ENCODE peak calls at places on chromosomes 12 and 14, in four cellular contexts. One of them, this sample, is unnamed.

GRCh38 chr14:105389976-105390848 is 8.1 kb upstream of the TEX22 start:
- DNase-seq in IMR-90: no peak
- DNase-seq in neuronal stem cell: no peak
- DNase-seq in trophoblast cell: no peak
- DNase-seq in this sample: no peak

GRCh38 chr12:89384050-89384749 is 31.9 kb upstream of the DUSP6 start:
- DNase-seq in IMR-90: peak
- DNase-seq in neuronal stem cell: no peak
- DNase-seq in trophoblast cell: peak
- DNase-seq in this sample: peak

GRCh38 chr14:100898465-100898864 is 5.1 kb downstream of the RTL1 start:
- DNase-seq in IMR-90: no peak
- DNase-seq in neuronal stem cell: no peak
- DNase-seq in trophoblast cell: no peak
- DNase-seq in this sample: no peak

GRCh38 chr12:22276846-22277245 is 57.7 kb downstream of the ST8SIA1 start:
- DNase-seq in IMR-90: no peak
- DNase-seq in neuronal stem cell: no peak
- DNase-seq in trophoblast cell: peak
- DNase-seq in this sample: no peak

GRCh38 chr12:118645219-118645618 is 268.9 kb downstream of the SUDS3 start:
- DNase-seq in IMR-90: no peak
- DNase-seq in neuronal stem cell: peak
- DNase-seq in trophoblast cell: peak
- DNase-seq in this sample: peak

GRCh38 chr14:75476274-75476995 is 45.8 kb upstream of the BATF start:
- DNase-seq in IMR-90: peak
- DNase-seq in neuronal stem cell: no peak
- DNase-seq in trophoblast cell: peak
- DNase-seq in this sample: peak

GRCh38 chr12:11853126-11853525 is 203.7 kb downstream of the ETV6 start:
- DNase-seq in IMR-90: no peak
- DNase-seq in neuronal stem cell: no peak
- DNase-seq in trophoblast cell: no peak
- DNase-seq in this sample: no peak

GRCh38 chr14:64209428-64210165 is 84.6 kb downstream of the ESR2 start:
- DNase-seq in IMR-90: peak
- DNase-seq in neuronal stem cell: no peak
- DNase-seq in trophoblast cell: no peak
- DNase-seq in this sample: no peak

GRCh38 chr12:90543393-90543792 is 411.6 kb downstream of the CCER1 start:
- DNase-seq in IMR-90: peak
- DNase-seq in neuronal stem cell: no peak
- DNase-seq in trophoblast cell: no peak
- DNase-seq in this sample: no peak

GRCh38 chr12:98262886-98263285 is 252.5 kb upstream of the TMPO start:
- DNase-seq in IMR-90: no peak
- DNase-seq in neuronal stem cell: peak
- DNase-seq in trophoblast cell: peak
- DNase-seq in this sample: peak

GRCh38 chr14:23306113-23306411 is 571 bp upstream of the BCL2L2 start:
- DNase-seq in IMR-90: no peak
- DNase-seq in neuronal stem cell: no peak
- DNase-seq in trophoblast cell: peak
- DNase-seq in this sample: no peak

GRCh38 chr14:43540948-43541347 is 966.1 kb downstream of the FSCB start:
- DNase-seq in IMR-90: no peak
- DNase-seq in neuronal stem cell: no peak
- DNase-seq in trophoblast cell: peak
- DNase-seq in this sample: peak

GRCh38 chr12:69676257-69677012 is 22.7 kb downstream of the BEST3 start:
- DNase-seq in IMR-90: peak
- DNase-seq in neuronal stem cell: no peak
- DNase-seq in trophoblast cell: no peak
- DNase-seq in this sample: no peak

GRCh38 chr12:24937553-24938244 is 11.2 kb downstream of the BCAT1 start:
- DNase-seq in IMR-90: peak
- DNase-seq in neuronal stem cell: no peak
- DNase-seq in trophoblast cell: peak
- DNase-seq in this sample: peak

GRCh38 chr12:2170376-2170775 is 117.6 kb downstream of the CACNA1C start:
- DNase-seq in IMR-90: no peak
- DNase-seq in neuronal stem cell: no peak
- DNase-seq in trophoblast cell: no peak
- DNase-seq in this sample: no peak

GRCh38 chr12:100528471-100529139 is 44.9 kb upstream of the GAS2L3 start:
- DNase-seq in IMR-90: no peak
- DNase-seq in neuronal stem cell: no peak
- DNase-seq in trophoblast cell: no peak
- DNase-seq in this sample: no peak

GRCh38 chr14:92886337-92886736 is 36.6 kb upstream of the CHGA start:
- DNase-seq in IMR-90: no peak
- DNase-seq in neuronal stem cell: no peak
- DNase-seq in trophoblast cell: no peak
- DNase-seq in this sample: peak

GRCh38 chr14:93970967-93971634 is 5.3 kb downstream of the ASB2 start:
- DNase-seq in IMR-90: peak
- DNase-seq in neuronal stem cell: no peak
- DNase-seq in trophoblast cell: no peak
- DNase-seq in this sample: no peak

GRCh38 chr12:58889557-58889956 is 30.7 kb downstream of the LRIG3 start:
- DNase-seq in IMR-90: no peak
- DNase-seq in neuronal stem cell: no peak
- DNase-seq in trophoblast cell: no peak
- DNase-seq in this sample: no peak

GRCh38 chr12:50401383-50402155 is 884 bp downstream of the LARP4 start:
- DNase-seq in IMR-90: peak
- DNase-seq in neuronal stem cell: peak
- DNase-seq in trophoblast cell: peak
- DNase-seq in this sample: peak

GRCh38 chr14:91063119-91063518 is 2.7 kb upstream of the RPS6KA5 start:
- DNase-seq in IMR-90: no peak
- DNase-seq in neuronal stem cell: no peak
- DNase-seq in trophoblast cell: no peak
- DNase-seq in this sample: no peak

GRCh38 chr14:94382099-94382498 is 6.3 kb downstream of the SERPINA1 start:
- DNase-seq in IMR-90: no peak
- DNase-seq in neuronal stem cell: no peak
- DNase-seq in trophoblast cell: no peak
- DNase-seq in this sample: no peak

GRCh38 chr12:96322720-96323119 is 77.5 kb downstream of the CDK17 start:
- DNase-seq in IMR-90: no peak
- DNase-seq in neuronal stem cell: no peak
- DNase-seq in trophoblast cell: no peak
- DNase-seq in this sample: no peak

GRCh38 chr12:101794574-101794973 is 36.2 kb downstream of the GNPTAB start:
- DNase-seq in IMR-90: no peak
- DNase-seq in neuronal stem cell: no peak
- DNase-seq in trophoblast cell: no peak
- DNase-seq in this sample: no peak

GRCh38 chr12:19799886-19800602 is 360.8 kb downstream of the AEBP2 start:
- DNase-seq in IMR-90: no peak
- DNase-seq in neuronal stem cell: no peak
- DNase-seq in trophoblast cell: no peak
- DNase-seq in this sample: no peak

GRCh38 chr14:91284791-91285548 is 40.5 kb upstream of the GPR68 start:
- DNase-seq in IMR-90: no peak
- DNase-seq in neuronal stem cell: no peak
- DNase-seq in trophoblast cell: no peak
- DNase-seq in this sample: no peak

GRCh38 chr14:38197001-38197760 is 10.5 kb upstream of the SSTR1 start:
- DNase-seq in IMR-90: peak
- DNase-seq in neuronal stem cell: no peak
- DNase-seq in trophoblast cell: peak
- DNase-seq in this sample: no peak

GRCh38 chr14:65069874-65070709 is 32.2 kb downstream of the MAX start:
- DNase-seq in IMR-90: no peak
- DNase-seq in neuronal stem cell: no peak
- DNase-seq in trophoblast cell: peak
- DNase-seq in this sample: no peak

GRCh38 chr14:102508410-102508773 is 1.2 kb downstream of the ANKRD9 start:
- DNase-seq in IMR-90: no peak
- DNase-seq in neuronal stem cell: no peak
- DNase-seq in trophoblast cell: peak
- DNase-seq in this sample: no peak

GRCh38 chr14:34098985-34099349 is 148.1 kb upstream of the EGLN3 start:
- DNase-seq in IMR-90: no peak
- DNase-seq in neuronal stem cell: no peak
- DNase-seq in trophoblast cell: no peak
- DNase-seq in this sample: no peak

GRCh38 chr12:5556033-5556614 is 124.2 kb downstream of the NTF3 start:
- DNase-seq in IMR-90: no peak
- DNase-seq in neuronal stem cell: no peak
- DNase-seq in trophoblast cell: peak
- DNase-seq in this sample: peak

GRCh38 chr14:102187044-102187443 is 47.3 kb downstream of the WDR20 start:
- DNase-seq in IMR-90: peak
- DNase-seq in neuronal stem cell: no peak
- DNase-seq in trophoblast cell: peak
- DNase-seq in this sample: no peak

GRCh38 chr12:121925361-121925725 is 7.0 kb downstream of the CFAP251 start:
- DNase-seq in IMR-90: peak
- DNase-seq in neuronal stem cell: no peak
- DNase-seq in trophoblast cell: peak
- DNase-seq in this sample: no peak
- H2BK120ac ChIP-seq in IMR-90: peak
- H2BK120ac ChIP-seq in neuronal stem cell: no peak
- H2BK120ac ChIP-seq in trophoblast cell: no peak
- H2BK120ac ChIP-seq in this sample: no peak

DNA sequence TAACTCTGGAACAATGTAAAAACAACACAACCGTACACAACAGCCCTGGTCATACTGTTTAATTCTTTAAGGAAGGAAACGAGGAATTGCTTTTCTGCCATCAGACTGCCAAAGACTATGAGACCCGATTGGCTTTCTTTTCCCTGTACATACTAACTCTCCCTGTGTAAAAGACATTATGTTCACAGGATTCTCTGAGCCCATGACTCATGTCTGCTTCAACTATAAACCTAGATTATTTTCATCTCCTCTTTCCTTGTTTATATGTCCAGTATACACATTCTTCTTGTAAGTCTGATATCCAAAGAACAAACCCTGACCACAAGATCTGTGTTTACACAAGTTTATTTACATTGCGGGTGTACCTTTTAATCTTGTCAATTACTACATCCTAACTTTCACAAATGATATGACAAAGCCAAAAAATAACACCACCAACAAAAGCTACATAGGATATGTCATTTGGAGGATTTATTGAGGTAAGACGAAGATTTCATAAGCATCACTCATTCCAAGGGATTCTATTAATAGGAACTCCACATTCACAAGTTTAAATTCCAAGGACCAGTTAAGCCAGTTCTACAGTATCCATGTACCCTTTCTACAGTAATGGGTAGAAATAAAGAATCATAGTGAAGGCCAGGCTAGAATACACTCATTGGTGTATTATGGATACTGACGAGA is 67.3 kb downstream of the STXBP6 start:
- DNase-seq in IMR-90: peak
- DNase-seq in neuronal stem cell: no peak
- DNase-seq in trophoblast cell: peak
- DNase-seq in this sample: no peak
- H2BK120ac ChIP-seq in IMR-90: peak
- H2BK120ac ChIP-seq in neuronal stem cell: no peak
- H2BK120ac ChIP-seq in trophoblast cell: no peak
- H2BK120ac ChIP-seq in this sample: no peak

DNA sequence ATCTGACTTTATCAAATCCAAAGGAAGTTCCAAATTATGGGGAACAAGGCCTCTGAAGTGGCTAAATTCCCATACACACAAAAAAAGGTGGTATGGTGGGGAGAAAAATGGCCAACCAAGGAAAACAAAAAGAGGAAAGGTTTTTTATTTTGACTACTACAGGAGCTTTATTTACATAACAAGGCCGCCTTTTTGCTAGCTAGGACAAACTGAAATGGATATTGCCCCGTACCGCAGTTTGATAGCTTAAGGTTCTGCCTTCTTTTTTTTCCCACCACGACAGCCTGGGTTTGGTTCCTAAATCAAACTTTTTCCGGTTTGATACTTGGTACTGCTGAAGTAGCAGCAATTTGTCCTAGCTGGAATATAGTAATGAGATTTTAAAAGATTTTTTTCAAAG is 66.8 kb downstream of the COX16 start:
- DNase-seq in IMR-90: no peak
- DNase-seq in neuronal stem cell: no peak
- DNase-seq in trophoblast cell: no peak
- DNase-seq in this sample: no peak
- H2BK120ac ChIP-seq in IMR-90: no peak
- H2BK120ac ChIP-seq in neuronal stem cell: no peak
- H2BK120ac ChIP-seq in trophoblast cell: no peak
- H2BK120ac ChIP-seq in this sample: peak

GRCh38 chr14:73727181-73727580 is 13.0 kb upstream of the PNMA1 start:
- DNase-seq in IMR-90: no peak
- DNase-seq in neuronal stem cell: no peak
- DNase-seq in trophoblast cell: no peak
- DNase-seq in this sample: no peak

GRCh38 chr14:73723799-73724621 is 9.8 kb upstream of the PNMA1 start:
- DNase-seq in IMR-90: peak
- DNase-seq in neuronal stem cell: no peak
- DNase-seq in trophoblast cell: peak
- DNase-seq in this sample: no peak

GRCh38 chr14:73724696-73725095 is 10.5 kb upstream of the PNMA1 start:
- DNase-seq in IMR-90: no peak
- DNase-seq in neuronal stem cell: no peak
- DNase-seq in trophoblast cell: no peak
- DNase-seq in this sample: no peak

GRCh38 chr14:73726025-73726961 is 12.1 kb upstream of the PNMA1 start:
- DNase-seq in IMR-90: no peak
- DNase-seq in neuronal stem cell: no peak
- DNase-seq in trophoblast cell: no peak
- DNase-seq in this sample: no peak

GRCh38 chr14:73725116-73726024 is 11.2 kb upstream of the PNMA1 start:
- DNase-seq in IMR-90: peak
- DNase-seq in neuronal stem cell: no peak
- DNase-seq in trophoblast cell: no peak
- DNase-seq in this sample: peak
- H2BK120ac ChIP-seq in IMR-90: peak
- H2BK120ac ChIP-seq in neuronal stem cell: no peak
- H2BK120ac ChIP-seq in trophoblast cell: no peak
- H2BK120ac ChIP-seq in this sample: no peak

GRCh38 chr12:53005215-53005985 is 856 bp upstream of the EIF4B start:
- DNase-seq in IMR-90: no peak
- DNase-seq in neuronal stem cell: peak
- DNase-seq in trophoblast cell: peak
- DNase-seq in this sample: peak
- H2BK120ac ChIP-seq in IMR-90: no peak
- H2BK120ac ChIP-seq in neuronal stem cell: no peak
- H2BK120ac ChIP-seq in trophoblast cell: peak
- H2BK120ac ChIP-seq in this sample: no peak

This sample was measured in mesendoderm.